ENCODE peak calls at places on chromosomes 16 and 17, in ten cellular contexts. I is Caco-2; L is BJ; Y is substantia nigra; T is GM03348; M is CD4-positive, alpha-beta memory T cell; X is ELF-1; Q is esophagus squamous epithelium; N is activated naive CD4-positive, alpha-beta T cell treated with Interleukin-2 at 50 U/mL for 16 hours; J is AG04450. C is an unnamed sample.

GRCh38 chr16:19718624-19718965 is 524 bp downstream of the IQCK start:
- DNase-seq in L (no peak), Q (no peak), J (no peak), M (no peak), N (no peak), X (no peak), I (no peak), Y (peak; percentile 53), T (peak; percentile 32), C (no peak)

GRCh38 chr16:66904846-66905632 is 13.6 kb downstream of the CDH16 start:
- DNase-seq in Y (no peak), J (no peak), I (peak; percentile 63), Q (no peak), T (no peak), N (no peak), L (no peak), X (no peak), M (no peak), C (no peak)

GRCh38 chr16:64470916-64471315 is 650.9 kb downstream of the CDH11 start:
- DNase-seq in I (no peak), Q (no peak), J (no peak), L (no peak), N (no peak), T (peak; percentile 10), X (no peak), M (no peak), Y (no peak), C (no peak)

GRCh38 chr16:12449795-12450194 is 353.9 kb downstream of the CPPED1 start:
- DNase-seq in N (peak; percentile 11), I (no peak), J (no peak), Q (no peak), L (no peak), M (no peak), Y (no peak), X (no peak), T (no peak), C (no peak)

GRCh38 chr16:62516001-62516400 is 479.8 kb upstream of the CDH8 start:
- DNase-seq in Q (no peak), I (no peak), J (no peak), M (no peak), N (no peak), T (no peak), L (no peak), Y (no peak), X (no peak), C (no peak)

GRCh38 chr17:27475981-27476895 is 20.0 kb downstream of the KSR1 start:
- DNase-seq in L (no peak), M (no peak), J (no peak), X (no peak), T (no peak), I (no peak), Q (no peak), Y (no peak), N (no peak), C (no peak)

GRCh38 chr16:52547834-52548215 is 882 bp upstream of the TOX3 start:
- DNase-seq in I (no peak), Y (no peak), Q (no peak), M (no peak), T (no peak), L (no peak), X (peak; percentile 21), N (no peak), J (no peak), C (no peak)

GRCh38 chr17:3796110-3796821 is 4.7 kb downstream of the ITGAE start:
- DNase-seq in T (no peak), Q (no peak), M (peak; percentile 70), Y (no peak), J (no peak), N (peak; percentile 80), L (no peak), I (no peak), X (no peak), C (peak; percentile 84)

GRCh38 chr16:68778551-68779231 is 41.6 kb downstream of the CDH1 start:
- DNase-seq in I (peak; percentile 53), N (no peak), Y (no peak), T (no peak), Q (no peak), L (no peak), X (peak; percentile 92), M (no peak), J (no peak), C (no peak)

GRCh38 chr17:55683554-55684315 is 38.9 kb downstream of the TMEM100 start:
- DNase-seq in M (no peak), T (no peak), Y (no peak), L (no peak), J (no peak), N (no peak), X (no peak), I (no peak), Q (no peak), C (no peak)

GRCh38 chr17:56898874-56899273 is 15.0 kb downstream of the TRIM25 start:
- DNase-seq in Y (no peak), N (no peak), X (no peak), I (no peak), J (no peak), Q (no peak), M (no peak), T (no peak), L (no peak), C (no peak)

GRCh38 chr16:84986879-84987278 is 24.5 kb downstream of the ZDHHC7 start:
- DNase-seq in L (no peak), J (no peak), Y (no peak), Q (no peak), T (no peak), X (no peak), I (no peak), N (no peak), M (no peak), C (no peak)

GRCh38 chr17:83076930-83077329 is 2.5 kb upstream of the METRNL start:
- DNase-seq in Q (no peak), Y (no peak), X (no peak), T (no peak), J (no peak), L (no peak), I (peak; percentile 78), N (no peak), M (no peak), C (no peak)

GRCh38 chr16:88384222-88385111 is 1.7 kb downstream of the ZNF469 start:
- DNase-seq in L (no peak), Y (no peak), I (no peak), X (no peak), M (no peak), N (no peak), J (no peak), T (no peak), Q (no peak), C (no peak)

GRCh38 chr16:30985401-30986128 is 558 bp downstream of the HSD3B7 start:
- DNase-seq in M (no peak), T (peak; percentile 54), Q (no peak), X (no peak), L (no peak), J (no peak), I (peak; percentile 50), Y (no peak), N (no peak), C (no peak)

GRCh38 chr17:44916059-44916780 is 920 bp upstream of the GFAP start:
- DNase-seq in L (no peak), N (no peak), Y (no peak), I (no peak), J (no peak), X (no peak), Q (no peak), T (peak; percentile 38), M (no peak), C (no peak)

GRCh38 chr17:74744714-74745547 is 3.5 kb upstream of the NHERF1 start:
- DNase-seq in Q (peak; percentile 49), L (no peak), M (peak; percentile 78), I (peak; percentile 95), T (peak; percentile 91), Y (peak; percentile 72), J (no peak), X (peak; percentile 93), N (peak; percentile 89), C (no peak)

GRCh38 chr16:48959747-48960146 is 321.9 kb downstream of the CBLN1 start:
- DNase-seq in X (no peak), I (no peak), Q (no peak), Y (no peak), J (no peak), M (no peak), N (no peak), L (no peak), T (no peak), C (no peak)

GRCh38 chr17:72640415-72641165 is 451.9 kb downstream of the SLC39A11 start:
- DNase-seq in N (no peak), X (peak; percentile 47), T (no peak), Y (no peak), M (no peak), L (no peak), I (peak; percentile 76), J (no peak), Q (no peak), C (no peak)

GRCh38 chr16:81700071-81700779 is 78.9 kb upstream of the PLCG2 start:
- DNase-seq in Q (no peak), L (no peak), M (no peak), Y (no peak), N (no peak), X (no peak), J (no peak), T (no peak), I (no peak), C (no peak)

GRCh38 chr16:7505495-7505894 is 172.8 kb downstream of the RBFOX1 start:
- DNase-seq in Y (no peak), N (no peak), L (no peak), Q (no peak), J (no peak), T (no peak), M (no peak), I (no peak), X (no peak), C (no peak)

GRCh38 chr17:1491406-1492248 is 859 bp downstream of the MYO1C start:
- DNase-seq in X (no peak), J (no peak), Q (no peak), T (peak; percentile 96), M (no peak), I (peak; percentile 79), L (no peak), N (peak; percentile 54), Y (no peak), C (no peak)

GRCh38 chr17:11618861-11619566 is 20.7 kb downstream of the DNAH9 start:
- DNase-seq in Q (no peak), J (no peak), Y (no peak), I (no peak), T (no peak), M (no peak), X (no peak), L (no peak), N (no peak), C (no peak)

GRCh38 chr16:53121043-53121442 is 66.3 kb downstream of the CHD9 start:
- DNase-seq in T (no peak), I (no peak), J (no peak), X (no peak), L (no peak), Q (no peak), Y (no peak), M (no peak), N (no peak), C (no peak)

GRCh38 chr17:81511800-81512559 is 619 bp downstream of the ACTG1 start:
- DNase-seq in J (no peak), I (no peak), Y (no peak), N (peak; percentile 40), X (no peak), L (no peak), Q (no peak), M (peak; percentile 36), T (peak; percentile 40), C (no peak)

GRCh38 chr17:72683506-72684404 is 408.7 kb downstream of the SLC39A11 start:
- DNase-seq in X (peak; percentile 91), M (no peak), T (peak; percentile 91), N (no peak), Y (no peak), I (peak; percentile 81), Q (no peak), L (peak; percentile 94), J (peak; percentile 79), C (no peak)

C was measured in Jurkat, Clone E6-1.